ENCODE peak calls at places on chromosomes 5 and 9, in seven cellular contexts. L, C, R, A, H, O and E are unnamed samples.

GRCh38 chr5:81825237-81825636 is 74.3 kb upstream of the SSBP2 start:
- DNase-seq in A (no peak), L (peak; percentile 94), R (no peak), C (peak; percentile 68), H (peak; percentile 87), O (no peak), E (peak; percentile 64)

GRCh38 chr5:83000448-83000847 is 76.7 kb downstream of the TMEM167A start:
- DNase-seq in O (no peak), R (no peak), H (no peak), L (peak; percentile 13), A (no peak), C (no peak), E (no peak)

GRCh38 chr5:149387982-149388381 is 8.9 kb upstream of the IL17B start:
- DNase-seq in C (no peak), R (no peak), H (peak; percentile 43), O (no peak), L (peak; percentile 98), A (no peak), E (no peak)

GRCh38 chr5:110977927-110978326 is 93.6 kb upstream of the TSLP start:
- DNase-seq in A (no peak), R (no peak), L (no peak), C (no peak), O (no peak), H (no peak), E (no peak)

GRCh38 chr9:112176410-112177010 is 1.4 kb upstream of the SUSD1 start:
- DNase-seq in H (no peak), A (no peak), R (no peak), O (peak; percentile 55), C (no peak), L (no peak), E (no peak)

GRCh38 chr5:134247825-134248224 is 22.0 kb upstream of the PPP2CA start:
- DNase-seq in O (no peak), L (no peak), C (no peak), H (no peak), A (no peak), R (no peak), E (no peak)

GRCh38 chr5:166648736-166649135 is 1642.7 kb upstream of the WWC1 start:
- DNase-seq in O (no peak), L (no peak), H (no peak), C (no peak), R (no peak), A (no peak), E (no peak)

GRCh38 chr9:98087420-98088354 is 31.2 kb downstream of the NANS start:
- DNase-seq in A (no peak), R (no peak), O (no peak), C (no peak), H (peak; percentile 48), L (peak; percentile 29), E (no peak)

GRCh38 chr5:64183956-64184355 is 18.3 kb downstream of the RNF180 start:
- DNase-seq in H (no peak), A (no peak), C (peak; percentile 91), L (no peak), R (no peak), O (no peak), E (no peak)

GRCh38 chr9:118596374-118597015 is 772.7 kb downstream of the BRINP1 start:
- DNase-seq in H (no peak), A (no peak), O (no peak), L (peak; percentile 3), R (no peak), C (no peak), E (no peak)

GRCh38 chr9:135701067-135701967 is 668 bp upstream of the KCNT1 start:
- DNase-seq in A (no peak), L (no peak), R (peak; percentile 22), H (no peak), C (no peak), O (no peak), E (no peak)

GRCh38 chr5:36505021-36505420 is 101.4 kb upstream of the SLC1A3 start:
- DNase-seq in R (no peak), A (no peak), H (no peak), C (no peak), O (no peak), L (no peak), E (peak; percentile 9)

GRCh38 chr9:136052991-136053756 is 41.9 kb downstream of the NACC2 start:
- DNase-seq in L (peak; percentile 29), H (no peak), R (no peak), C (no peak), A (peak; percentile 43), O (no peak), E (no peak)

GRCh38 chr5:15757103-15757502 is 257.1 kb downstream of the FBXL7 start:
- DNase-seq in R (no peak), O (no peak), A (no peak), L (peak; percentile 80), C (no peak), H (no peak), E (no peak)

GRCh38 chr5:153584561-153585359 is 94.3 kb downstream of the GRIA1 start:
- DNase-seq in R (no peak), H (no peak), O (no peak), A (no peak), L (peak; percentile 23), C (no peak), E (no peak)

GRCh38 chr5:138064526-138064925 is 19.3 kb upstream of the WNT8A start:
- DNase-seq in H (no peak), L (no peak), R (no peak), O (no peak), A (no peak), C (no peak), E (no peak)

GRCh38 chr9:82031538-82032280 is 43.1 kb downstream of the SPATA31D1 start:
- DNase-seq in O (no peak), H (peak; percentile 49), A (peak; percentile 5), R (no peak), C (no peak), L (peak; percentile 72), E (peak; percentile 45)

GRCh38 chr5:17022296-17022695 is 86.2 kb upstream of the MYO10 start:
- DNase-seq in C (no peak), R (no peak), L (peak; percentile 41), O (no peak), H (no peak), A (no peak), E (no peak)

GRCh38 chr5:77448831-77449230 is 43.3 kb downstream of the WDR41 start:
- DNase-seq in H (no peak), O (no peak), L (no peak), C (no peak), A (no peak), R (no peak), E (no peak)

GRCh38 chr5:154268073-154268472 is 77.5 kb downstream of the GALNT10 start:
- DNase-seq in L (no peak), R (no peak), C (no peak), H (no peak), O (no peak), A (no peak), E (no peak)

GRCh38 chr5:132102101-132102701 is 28.6 kb downstream of the CSF2 start:
- DNase-seq in L (no peak), H (no peak), O (peak; percentile 65), A (no peak), R (peak; percentile 27), C (peak; percentile 25), E (peak; percentile 80)

GRCh38 chr5:125065736-125066135 is 319.3 kb upstream of the ZNF608 start:
- DNase-seq in O (no peak), L (no peak), R (no peak), C (no peak), H (no peak), A (no peak), E (no peak)

GRCh38 chr5:1008451-1009358 is at the start of gene NKD2:
- DNase-seq in C (peak; percentile 83), L (no peak), A (no peak), R (no peak), H (peak; percentile 38), O (peak; percentile 31), E (peak; percentile 38)

GRCh38 chr5:151202381-151203139 is 21.3 kb downstream of the CCDC69 start:
- DNase-seq in H (no peak), R (peak; percentile 36), O (no peak), L (peak; percentile 79), C (no peak), A (no peak), E (peak; percentile 94)

GRCh38 chr9:122036988-122037387 is 56.1 kb downstream of the TTLL11 start:
- DNase-seq in O (no peak), H (no peak), A (no peak), L (peak; percentile 86), C (no peak), R (no peak), E (peak; percentile 20)

GRCh38 chr9:112665347-112665746 is 52.6 kb downstream of the INIP start:
- DNase-seq in R (no peak), A (no peak), O (no peak), C (no peak), H (no peak), L (peak; percentile 53), E (peak; percentile 40)

GRCh38 chr9:15576350-15577050 is 23.7 kb downstream of the CCDC171 start:
- DNase-seq in L (no peak), C (no peak), A (no peak), R (no peak), O (no peak), H (no peak), E (no peak)

GRCh38 chr9:5671711-5672353 is 42.9 kb downstream of the RIC1 start:
- DNase-seq in L (peak; percentile 45), C (no peak), H (no peak), R (peak; percentile 6), O (peak; percentile 66), A (no peak), E (peak; percentile 19)

GRCh38 chr9:95060916-95061315 is 256.6 kb downstream of the FANCC start:
- DNase-seq in H (no peak), C (no peak), L (no peak), A (no peak), O (no peak), R (no peak), E (no peak)

GRCh38 chr5:159581502-159582249 is 251.4 kb upstream of the IL12B start:
- DNase-seq in C (no peak), R (no peak), A (no peak), H (no peak), O (no peak), L (peak; percentile 58), E (peak; percentile 95)

GRCh38 chr5:116834796-116835515 is 260.3 kb upstream of the SEMA6A start:
- DNase-seq in R (no peak), O (no peak), C (no peak), A (no peak), L (no peak), H (no peak), E (no peak)

GRCh38 chr9:18865542-18865941 is 167.5 kb downstream of the SAXO1 start:
- DNase-seq in H (no peak), O (no peak), A (no peak), C (no peak), L (no peak), R (no peak), E (no peak)

GRCh38 chr5:132779961-132780360 is 2.9 kb upstream of the SEPTIN8 start:
- DNase-seq in H (no peak), R (no peak), L (no peak), C (no peak), O (no peak), A (peak; percentile 88), E (no peak)